ENCODE peak calls at places on chromosomes 4 and X, in five cellular contexts. U, F, G, E and P are unnamed samples.

GRCh38 chr4:155079866-155080265 is 128.6 kb upstream of the NPY2R start:
- DNase-seq in U (no peak), F (no peak), G (no peak), E (no peak), P (no peak)

GRCh38 chr4:136863756-136864155 is 668.5 kb downstream of the PCDH18 start:
- DNase-seq in G (no peak), E (no peak), F (no peak), U (peak; percentile 3), P (no peak)

GRCh38 chrX:56790778-56791177 is 61.7 kb downstream of the NBDY start:
- DNase-seq in G (no peak), F (no peak), U (no peak), E (no peak), P (no peak)

GRCh38 chr4:8355306-8355705 is 85.2 kb downstream of the ACOX3 start:
- DNase-seq in U (peak; percentile 16), E (no peak), G (no peak), F (no peak), P (no peak)

GRCh38 chrX:17474892-17475291 is 99.9 kb downstream of the NHS start:
- DNase-seq in U (peak; percentile 55), G (no peak), F (peak; percentile 6), E (no peak), P (no peak)

GRCh38 chr4:88441696-88442095 is 15.2 kb upstream of the HERC5 start:
- DNase-seq in E (no peak), G (no peak), F (no peak), U (no peak), P (no peak)

GRCh38 chr4:143307536-143307935 is 29.1 kb upstream of the GAB1 start:
- DNase-seq in F (no peak), U (no peak), E (no peak), G (no peak), P (no peak)

GRCh38 chr4:82618321-82618720 is 56.5 kb upstream of the TMEM150C start:
- DNase-seq in G (no peak), E (no peak), F (no peak), U (peak; percentile 43), P (no peak)

GRCh38 chr4:6288342-6288741 is 18.7 kb downstream of the WFS1 start:
- DNase-seq in F (no peak), E (no peak), U (no peak), G (no peak), P (no peak)

GRCh38 chrX:46643636-46644035 is 70.1 kb downstream of the CHST7 start:
- DNase-seq in E (no peak), U (no peak), G (no peak), F (no peak), P (no peak)

GRCh38 chrX:10011991-10012390 is 44.8 kb downstream of the CLDN34 start:
- DNase-seq in G (no peak), U (no peak), F (no peak), E (no peak), P (no peak)

GRCh38 chr4:15945516-15945915 is 7.0 kb upstream of the FGFBP1 start:
- DNase-seq in F (no peak), U (no peak), E (no peak), G (no peak), P (no peak)

GRCh38 chr4:41427306-41427882 is 110.6 kb upstream of the LIMCH1 start:
- DNase-seq in E (no peak), G (no peak), F (no peak), U (no peak), P (no peak)

GRCh38 chrX:95290455-95290854 is 1394.2 kb upstream of the DIAPH2 start:
- DNase-seq in F (no peak), E (no peak), U (no peak), G (no peak), P (no peak)

GRCh38 chrX:47831788-47832187 is 4.9 kb upstream of the ZNF81 start:
- DNase-seq in U (peak; percentile 18), F (peak; percentile 18), E (peak; percentile 53), G (peak; percentile 34), P (peak; percentile 26)

GRCh38 chrX:105845661-105846060 is 23.3 kb downstream of the NRK start:
- DNase-seq in U (no peak), F (no peak), G (no peak), E (no peak), P (no peak)